ENCODE peak calls at places on chromosomes 2 and 18, in eight cellular contexts. R, Z, V, E, K, I, M and T are unnamed samples.

GRCh38 chr18:78681934-78682333 is 297.7 kb upstream of the SALL3 start:
- DNase-seq in M (no peak), R (no peak), K (no peak), V (no peak), E (no peak), Z (no peak), I (no peak), T (no peak)

GRCh38 chr18:47191956-47192355 is 15.8 kb upstream of the IER3IP1 start:
- DNase-seq in R (no peak), K (no peak), Z (no peak), V (peak; percentile 18), M (peak; percentile 45), E (no peak), I (no peak), T (no peak)

GRCh38 chr2:142218471-142218870 is 87.7 kb upstream of the LRP1B start:
- DNase-seq in E (no peak), Z (no peak), M (no peak), K (no peak), I (no peak), R (no peak), V (no peak), T (peak; percentile 35)

GRCh38 chr2:20496477-20496876 is 49.6 kb downstream of the RHOB start:
- DNase-seq in E (no peak), Z (no peak), M (no peak), R (no peak), V (no peak), I (no peak), K (no peak), T (no peak)

GRCh38 chr18:53416985-53417384 is 807.5 kb downstream of the MBD2 start:
- DNase-seq in V (no peak), I (no peak), K (no peak), E (no peak), M (no peak), Z (no peak), R (no peak), T (no peak)

GRCh38 chr2:68737717-68738116 is 3.1 kb downstream of the ARHGAP25 start:
- DNase-seq in Z (no peak), E (peak; percentile 54), K (peak; percentile 45), I (no peak), M (peak; percentile 53), V (no peak), R (no peak), T (no peak)

GRCh38 chr2:66872056-66872821 is 437.3 kb downstream of the MEIS1 start:
- DNase-seq in I (no peak), Z (no peak), K (no peak), R (no peak), V (no peak), M (no peak), E (no peak), T (no peak)

GRCh38 chr2:128423788-128424165 is 105.1 kb upstream of the HS6ST1 start:
- DNase-seq in M (no peak), E (no peak), I (no peak), Z (no peak), R (no peak), V (no peak), K (no peak), T (no peak)

GRCh38 chr2:64960819-64961218 is 28.4 kb upstream of the SLC1A4 start:
- DNase-seq in E (no peak), V (no peak), Z (no peak), K (no peak), M (no peak), R (no peak), I (no peak), T (no peak)

GRCh38 chr2:42961385-42961800 is 169.0 kb upstream of the HAAO start:
- DNase-seq in I (no peak), E (no peak), M (peak; percentile 96), R (no peak), Z (no peak), K (no peak), V (no peak), T (no peak)

GRCh38 chr2:153105829-153106578 is 372.6 kb downstream of the RPRM start:
- DNase-seq in I (no peak), E (no peak), K (no peak), V (peak; percentile 10), M (no peak), Z (no peak), R (no peak), T (no peak)

GRCh38 chr2:18290386-18290785 is 270.1 kb downstream of the RDH14 start:
- DNase-seq in K (no peak), R (no peak), V (no peak), Z (no peak), E (no peak), M (no peak), I (no peak), T (no peak)

GRCh38 chr2:160029270-160029628 is 33.2 kb downstream of the PLA2R1 start:
- DNase-seq in Z (no peak), E (no peak), R (no peak), I (no peak), K (no peak), V (no peak), M (no peak), T (no peak)

GRCh38 chr2:70328921-70329561 is 27.2 kb upstream of the FAM136A start:
- DNase-seq in M (no peak), V (peak; percentile 73), Z (no peak), K (peak; percentile 98), R (no peak), E (no peak), I (no peak), T (no peak)

GRCh38 chr2:57892920-57893319 is 153.7 kb upstream of the VRK2 start:
- DNase-seq in R (no peak), M (peak; percentile 32), K (no peak), E (no peak), I (no peak), Z (no peak), V (no peak), T (no peak)

GRCh38 chr2:15287447-15288184 is 273.5 kb downstream of the NBAS start:
- DNase-seq in K (no peak), Z (no peak), M (no peak), E (no peak), I (no peak), R (no peak), V (no peak), T (no peak)

GRCh38 chr2:85281553-85281952 is 46.2 kb downstream of the TGOLN2 start:
- DNase-seq in E (no peak), I (no peak), Z (no peak), K (no peak), M (no peak), R (no peak), V (no peak), T (no peak)

GRCh38 chr2:119545754-119546445 is 1.7 kb downstream of the CFAP221 start:
- DNase-seq in R (no peak), K (peak; percentile 85), V (peak; percentile 71), I (no peak), M (no peak), E (no peak), Z (no peak), T (no peak)

GRCh38 chr2:20619624-20620024 is 31.3 kb downstream of the HS1BP3 start:
- DNase-seq in V (no peak), Z (no peak), M (no peak), I (no peak), E (no peak), R (no peak), K (no peak), T (no peak)

GRCh38 chr2:212158081-212158480 is 380.5 kb downstream of the ERBB4 start:
- DNase-seq in V (no peak), I (no peak), E (no peak), R (no peak), Z (no peak), M (peak; percentile 91), K (no peak), T (no peak)

GRCh38 chr2:145789636-145790035 is 1269.7 kb upstream of the ZEB2 start:
- DNase-seq in V (no peak), E (no peak), Z (no peak), I (no peak), M (no peak), K (no peak), R (no peak), T (no peak)

GRCh38 chr18:69786427-69786826 is 161.2 kb downstream of the CD226 start:
- DNase-seq in R (no peak), E (no peak), Z (no peak), I (no peak), K (no peak), M (no peak), V (no peak), T (no peak)

GRCh38 chr2:226911932-226912331 is 76.1 kb downstream of the RHBDD1 start:
- DNase-seq in E (no peak), V (no peak), Z (no peak), M (no peak), K (no peak), I (no peak), R (no peak), T (no peak)

GRCh38 chr2:158211516-158211915 is 109.8 kb downstream of the UPP2 start:
- DNase-seq in R (no peak), M (no peak), K (no peak), I (no peak), V (no peak), Z (no peak), E (no peak), T (no peak)

GRCh38 chr2:233817995-233818638 is 36.2 kb downstream of the HJURP start:
- DNase-seq in Z (no peak), V (no peak), R (no peak), I (no peak), M (no peak), K (peak; percentile 42), E (no peak), T (no peak)

GRCh38 chr2:32745191-32745590 is 117.3 kb downstream of the TTC27 start:
- DNase-seq in K (no peak), M (no peak), R (no peak), V (no peak), Z (no peak), E (no peak), I (no peak), T (no peak)

GRCh38 chr2:46770622-46771021 is 145.0 kb downstream of the MCFD2 start:
- DNase-seq in R (no peak), I (no peak), M (no peak), K (no peak), V (no peak), E (no peak), Z (no peak), T (no peak)

GRCh38 chr2:79580175-79580574 is 67.3 kb downstream of the CTNNA2 start:
- DNase-seq in I (no peak), M (no peak), Z (no peak), K (no peak), V (no peak), R (no peak), E (no peak), T (no peak)

GRCh38 chr2:109335586-109336266 is 206.7 kb downstream of the SH3RF3 start:
- DNase-seq in E (no peak), K (no peak), Z (no peak), V (no peak), M (peak; percentile 57), R (no peak), I (no peak), T (no peak)

GRCh38 chr2:235694721-235695601 is 201.1 kb downstream of the AGAP1 start:
- DNase-seq in K (no peak), V (no peak), R (no peak), E (no peak), I (no peak), M (no peak), Z (no peak), T (no peak)

GRCh38 chr2:28320009-28320365 is 72.7 kb upstream of the FOSL2 start:
- DNase-seq in E (no peak), R (no peak), K (no peak), V (no peak), M (no peak), Z (no peak), I (no peak), T (no peak)

GRCh38 chr18:55430026-55430425 is 158.0 kb downstream of the TCF4 start:
- DNase-seq in I (no peak), V (no peak), Z (no peak), R (no peak), E (no peak), K (no peak), M (no peak), T (no peak)

GRCh38 chr2:58666571-58666970 is 425.4 kb upstream of the FANCL start:
- DNase-seq in I (no peak), V (no peak), R (no peak), Z (peak; percentile 49), K (no peak), M (no peak), E (no peak), T (no peak)

GRCh38 chr2:189834059-189834458 is 49.8 kb downstream of the PMS1 start:
- DNase-seq in M (no peak), Z (no peak), R (no peak), K (no peak), E (no peak), V (no peak), I (no peak), T (no peak)